ENCODE peak calls at places on chromosomes 13 and 19, in four cellular contexts. T is activated CD4-positive, alpha-beta T cell treated with anti-CD3 and anti-CD28 coated beads, Interleukin-2, amount 50 U/mL, for 1 hour; N is activated CD8-positive, alpha-beta T cell treated with anti-CD3 and anti-CD28 coated beads, Interleukin-2, amount 10 ng/mL, durations not matched to agents 7 days and 5 days; C is fibroblast of the aortic adventitia. E is an unnamed sample.

GRCh38 chr19:45283443-45284033 is 32.5 kb downstream of the MARK4 start:
- DNase-seq in T (no peak), N (no peak), C (no peak), E (no peak)

GRCh38 chr13:110964229-110965037 is 49.6 kb upstream of the ANKRD10 start:
- DNase-seq in T (no peak), N (peak), C (no peak), E (no peak)

GRCh38 chr13:36548129-36548528 is 115.8 kb downstream of the CCNA1 start:
- DNase-seq in T (no peak), N (no peak), C (no peak), E (no peak)

GRCh38 chr19:3809881-3810707 is 23.9 kb upstream of the MATK start:
- DNase-seq in T (no peak), N (no peak), C (no peak), E (no peak)

GRCh38 chr19:38264486-38265212 is at the start of gene SPINT2:
- DNase-seq in T (peak), N (peak), C (no peak), E (no peak)

GRCh38 chr13:110965038-110965754 is 50.3 kb upstream of the ANKRD10 start:
- DNase-seq in T (no peak), N (peak), C (peak), E (no peak)

GRCh38 chr19:51396175-51396574 is 5.8 kb upstream of the C19orf84 start:
- DNase-seq in T (no peak), N (no peak), C (no peak), E (no peak)

GRCh38 chr13:113558461-113558860 is 26.1 kb upstream of the TFDP1 start:
- DNase-seq in T (no peak), N (no peak), C (no peak), E (no peak)

GRCh38 chr19:44345969-44346368 is 10.5 kb downstream of the ZNF112 start:
- DNase-seq in T (no peak), N (no peak), C (no peak), E (no peak)

GRCh38 chr19:30046522-30046921 is 104.5 kb downstream of the URI1 start:
- DNase-seq in T (no peak), N (no peak), C (no peak), E (no peak)

GRCh38 chr13:48816696-48817095 is 159.0 kb upstream of the FNDC3A start:
- DNase-seq in T (no peak), N (no peak), C (no peak), E (no peak)

GRCh38 chr19:18843960-18844359 is 12.2 kb downstream of the UPF1 start:
- DNase-seq in T (no peak), N (no peak), C (no peak), E (no peak)

GRCh38 chr13:27806744-27807387 is 14.6 kb downstream of the GSX1 start:
- DNase-seq in T (no peak), N (no peak), C (no peak), E (no peak)

GRCh38 chr19:8631425-8631819 is 989 bp downstream of the NFILZ start:
- DNase-seq in T (no peak), N (no peak), C (peak), E (no peak)

GRCh38 chr19:36573948-36574726 is 1.0 kb upstream of the ZNF529 start:
- DNase-seq in T (no peak), N (no peak), C (no peak), E (no peak)

GRCh38 chr19:40274585-40275544 is 10.3 kb downstream of the AKT2 start:
- DNase-seq in T (no peak), N (peak), C (no peak), E (peak)

GRCh38 chr19:41626877-41627276 is at the start of gene CEACAM4:
- DNase-seq in T (no peak), N (no peak), C (no peak), E (no peak)

GRCh38 chr13:103291693-103292572 is 225.7 kb upstream of the SLC10A2 start:
- DNase-seq in T (no peak), N (no peak), C (no peak), E (no peak)

GRCh38 chr13:49086711-49087110 is 111.0 kb downstream of the FNDC3A start:
- DNase-seq in T (no peak), N (no peak), C (peak), E (no peak)

GRCh38 chr19:1062387-1063029 is 4.5 kb upstream of the ARHGAP45 start:
- DNase-seq in T (no peak), N (peak), C (no peak), E (no peak)

E was measured in activated B cell treated with CpG ODN at 0.5 μM for 24 hours.